ENCODE peak calls at places on chromosomes 4 and X, in eight cellular contexts. One of them, this sample, is unnamed.

GRCh38 chr4:177487977-177488376 is 45.7 kb upstream of the AGA start:
- DNase-seq in mucosa of descending colon: no peak
- DNase-seq in NCI-H1436 treated with DMSO at 0.1 percent for 48 hours: no peak
- DNase-seq in naive thymus-derived CD4-positive, alpha-beta T cell: no peak
- DNase-seq in NCI-H2171: no peak
- DNase-seq in PC-3: peak; percentile 21
- DNase-seq in stimulated activated CD8-positive, alpha-beta memory T cell treated with anti-CD3 and anti-CD28 coated beads, Interleukin-7, amount 100 ng/mL, for 24 hours: no peak
- DNase-seq in testis: no peak
- DNase-seq in this sample: no peak

GRCh38 chrX:69318651-69319305 is 153.5 kb upstream of the PJA1 start:
- DNase-seq in mucosa of descending colon: no peak
- DNase-seq in testis: no peak
- DNase-seq in NCI-H1436 treated with DMSO at 0.1 percent for 48 hours: no peak
- DNase-seq in stimulated activated CD8-positive, alpha-beta memory T cell treated with anti-CD3 and anti-CD28 coated beads, Interleukin-7, amount 100 ng/mL, for 24 hours: no peak
- DNase-seq in NCI-H2171: no peak
- DNase-seq in naive thymus-derived CD4-positive, alpha-beta T cell: no peak
- DNase-seq in PC-3: no peak
- DNase-seq in this sample: no peak

GRCh38 chr4:101649790-101650450 is 140.6 kb upstream of the BANK1 start:
- DNase-seq in NCI-H1436 treated with DMSO at 0.1 percent for 48 hours: no peak
- DNase-seq in stimulated activated CD8-positive, alpha-beta memory T cell treated with anti-CD3 and anti-CD28 coated beads, Interleukin-7, amount 100 ng/mL, for 24 hours: no peak
- DNase-seq in NCI-H2171: no peak
- DNase-seq in testis: no peak
- DNase-seq in naive thymus-derived CD4-positive, alpha-beta T cell: no peak
- DNase-seq in PC-3: no peak
- DNase-seq in mucosa of descending colon: no peak
- DNase-seq in this sample: no peak

GRCh38 chrX:102841706-102842003 is 95.4 kb upstream of the RAB40AL start:
- DNase-seq in NCI-H1436 treated with DMSO at 0.1 percent for 48 hours: no peak
- DNase-seq in mucosa of descending colon: no peak
- DNase-seq in NCI-H2171: no peak
- DNase-seq in PC-3: no peak
- DNase-seq in testis: no peak
- DNase-seq in stimulated activated CD8-positive, alpha-beta memory T cell treated with anti-CD3 and anti-CD28 coated beads, Interleukin-7, amount 100 ng/mL, for 24 hours: no peak
- DNase-seq in naive thymus-derived CD4-positive, alpha-beta T cell: no peak
- DNase-seq in this sample: no peak

GRCh38 chr4:141609243-141609642 is 27.1 kb upstream of the IL15 start:
- DNase-seq in stimulated activated CD8-positive, alpha-beta memory T cell treated with anti-CD3 and anti-CD28 coated beads, Interleukin-7, amount 100 ng/mL, for 24 hours: no peak
- DNase-seq in testis: no peak
- DNase-seq in NCI-H2171: no peak
- DNase-seq in NCI-H1436 treated with DMSO at 0.1 percent for 48 hours: no peak
- DNase-seq in PC-3: peak; percentile 40
- DNase-seq in naive thymus-derived CD4-positive, alpha-beta T cell: no peak
- DNase-seq in mucosa of descending colon: no peak
- DNase-seq in this sample: no peak

GRCh38 chr4:147578057-147578476 is 39.1 kb upstream of the TMEM184C start:
- DNase-seq in testis: no peak
- DNase-seq in naive thymus-derived CD4-positive, alpha-beta T cell: no peak
- DNase-seq in NCI-H2171: no peak
- DNase-seq in NCI-H1436 treated with DMSO at 0.1 percent for 48 hours: no peak
- DNase-seq in PC-3: peak; percentile 96
- DNase-seq in stimulated activated CD8-positive, alpha-beta memory T cell treated with anti-CD3 and anti-CD28 coated beads, Interleukin-7, amount 100 ng/mL, for 24 hours: no peak
- DNase-seq in mucosa of descending colon: no peak
- DNase-seq in this sample: peak; percentile 19

GRCh38 chr4:110735691-110736090 is 112.8 kb upstream of the PITX2 start:
- DNase-seq in mucosa of descending colon: no peak
- DNase-seq in PC-3: no peak
- DNase-seq in NCI-H2171: no peak
- DNase-seq in testis: peak; percentile 61
- DNase-seq in stimulated activated CD8-positive, alpha-beta memory T cell treated with anti-CD3 and anti-CD28 coated beads, Interleukin-7, amount 100 ng/mL, for 24 hours: no peak
- DNase-seq in naive thymus-derived CD4-positive, alpha-beta T cell: no peak
- DNase-seq in NCI-H1436 treated with DMSO at 0.1 percent for 48 hours: no peak
- DNase-seq in this sample: no peak

GRCh38 chrX:131828482-131828881 is 194.6 kb upstream of the STK26 start:
- DNase-seq in testis: no peak
- DNase-seq in NCI-H2171: no peak
- DNase-seq in NCI-H1436 treated with DMSO at 0.1 percent for 48 hours: no peak
- DNase-seq in mucosa of descending colon: no peak
- DNase-seq in PC-3: no peak
- DNase-seq in stimulated activated CD8-positive, alpha-beta memory T cell treated with anti-CD3 and anti-CD28 coated beads, Interleukin-7, amount 100 ng/mL, for 24 hours: no peak
- DNase-seq in naive thymus-derived CD4-positive, alpha-beta T cell: no peak
- DNase-seq in this sample: no peak

GRCh38 chr4:163673848-163674702 is 179.6 kb downstream of the TMA16 start:
- DNase-seq in NCI-H1436 treated with DMSO at 0.1 percent for 48 hours: no peak
- DNase-seq in PC-3: no peak
- DNase-seq in NCI-H2171: no peak
- DNase-seq in naive thymus-derived CD4-positive, alpha-beta T cell: no peak
- DNase-seq in mucosa of descending colon: no peak
- DNase-seq in testis: no peak
- DNase-seq in stimulated activated CD8-positive, alpha-beta memory T cell treated with anti-CD3 and anti-CD28 coated beads, Interleukin-7, amount 100 ng/mL, for 24 hours: no peak
- DNase-seq in this sample: no peak

GRCh38 chrX:115957862-115958490 is 212.6 kb upstream of the AGTR2 start:
- DNase-seq in mucosa of descending colon: no peak
- DNase-seq in NCI-H2171: no peak
- DNase-seq in testis: no peak
- DNase-seq in NCI-H1436 treated with DMSO at 0.1 percent for 48 hours: no peak
- DNase-seq in naive thymus-derived CD4-positive, alpha-beta T cell: no peak
- DNase-seq in stimulated activated CD8-positive, alpha-beta memory T cell treated with anti-CD3 and anti-CD28 coated beads, Interleukin-7, amount 100 ng/mL, for 24 hours: no peak
- DNase-seq in PC-3: peak; percentile 62
- DNase-seq in this sample: no peak

GRCh38 chr4:169203891-169204290 is 66.9 kb downstream of the SH3RF1 start:
- DNase-seq in naive thymus-derived CD4-positive, alpha-beta T cell: no peak
- DNase-seq in mucosa of descending colon: no peak
- DNase-seq in PC-3: no peak
- DNase-seq in stimulated activated CD8-positive, alpha-beta memory T cell treated with anti-CD3 and anti-CD28 coated beads, Interleukin-7, amount 100 ng/mL, for 24 hours: no peak
- DNase-seq in testis: no peak
- DNase-seq in NCI-H1436 treated with DMSO at 0.1 percent for 48 hours: no peak
- DNase-seq in NCI-H2171: no peak
- DNase-seq in this sample: no peak

GRCh38 chr4:185219551-185220344 is 10.3 kb downstream of the SNX25 start:
- DNase-seq in stimulated activated CD8-positive, alpha-beta memory T cell treated with anti-CD3 and anti-CD28 coated beads, Interleukin-7, amount 100 ng/mL, for 24 hours: no peak
- DNase-seq in NCI-H1436 treated with DMSO at 0.1 percent for 48 hours: no peak
- DNase-seq in naive thymus-derived CD4-positive, alpha-beta T cell: no peak
- DNase-seq in mucosa of descending colon: no peak
- DNase-seq in NCI-H2171: no peak
- DNase-seq in testis: peak; percentile 92
- DNase-seq in PC-3: no peak
- DNase-seq in this sample: peak; percentile 73

GRCh38 chr4:821181-821591 is 4.7 kb downstream of the CPLX1 start:
- DNase-seq in NCI-H1436 treated with DMSO at 0.1 percent for 48 hours: no peak
- DNase-seq in naive thymus-derived CD4-positive, alpha-beta T cell: no peak
- DNase-seq in mucosa of descending colon: no peak
- DNase-seq in testis: no peak
- DNase-seq in NCI-H2171: no peak
- DNase-seq in stimulated activated CD8-positive, alpha-beta memory T cell treated with anti-CD3 and anti-CD28 coated beads, Interleukin-7, amount 100 ng/mL, for 24 hours: no peak
- DNase-seq in PC-3: no peak
- DNase-seq in this sample: no peak

GRCh38 chr4:52957220-52957686 is 95.1 kb downstream of the RASL11B start:
- DNase-seq in mucosa of descending colon: no peak
- DNase-seq in PC-3: no peak
- DNase-seq in stimulated activated CD8-positive, alpha-beta memory T cell treated with anti-CD3 and anti-CD28 coated beads, Interleukin-7, amount 100 ng/mL, for 24 hours: no peak
- DNase-seq in NCI-H1436 treated with DMSO at 0.1 percent for 48 hours: no peak
- DNase-seq in NCI-H2171: peak; percentile 78
- DNase-seq in naive thymus-derived CD4-positive, alpha-beta T cell: no peak
- DNase-seq in testis: no peak
- DNase-seq in this sample: no peak

GRCh38 chr4:81688085-81688484 is 216.4 kb upstream of the RASGEF1B start:
- DNase-seq in NCI-H2171: no peak
- DNase-seq in stimulated activated CD8-positive, alpha-beta memory T cell treated with anti-CD3 and anti-CD28 coated beads, Interleukin-7, amount 100 ng/mL, for 24 hours: no peak
- DNase-seq in testis: no peak
- DNase-seq in PC-3: peak; percentile 40
- DNase-seq in NCI-H1436 treated with DMSO at 0.1 percent for 48 hours: no peak
- DNase-seq in naive thymus-derived CD4-positive, alpha-beta T cell: no peak
- DNase-seq in mucosa of descending colon: no peak
- DNase-seq in this sample: no peak

This sample was measured in ovary.